ENCODE peak calls at places on chromosomes 2 and 18, in six cellular contexts. I is Kasumi-1, O is psoas muscle, Z is NCI-H1694 treated with DMSO at 0.1 percent for 48 hours, N is OCI-M1, B is T follicular helper cell. E is an unnamed sample.
A peak's percentile ranks its signal among the peaks of the same experiment; 100 is the strongest.

GRCh38 chr2:220451438-220451837 is 824.0 kb downstream of the SLC4A3 start:
- DNase-seq in I (no peak), O (no peak), Z (no peak), N (no peak), B (no peak), E (no peak)

GRCh38 chr18:60739212-60739611 is 366.6 kb upstream of the MC4R start:
- DNase-seq in I (no peak), O (no peak), Z (no peak), N (no peak), B (no peak), E (peak; percentile 55)

GRCh38 chr2:67994716-67995115 is 68.1 kb downstream of the C1D start:
- DNase-seq in I (no peak), O (no peak), Z (no peak), N (no peak), B (no peak), E (no peak)

GRCh38 chr2:211879323-211879722 is 659.3 kb downstream of the ERBB4 start:
- DNase-seq in I (no peak), O (no peak), Z (no peak), N (peak; percentile 36), B (no peak), E (no peak)

GRCh38 chr2:174868916-174869315 is 104.6 kb upstream of the CHRNA1 start:
- DNase-seq in I (no peak), O (no peak), Z (no peak), N (no peak), B (no peak), E (no peak)

GRCh38 chr2:182447843-182448242 is 21.0 kb upstream of the PDE1A start:
- DNase-seq in I (no peak), O (no peak), Z (no peak), N (no peak), B (no peak), E (no peak)

GRCh38 chr2:144402282-144402681 is 117.6 kb downstream of the ZEB2 start:
- DNase-seq in I (no peak), O (no peak), Z (peak; percentile 97), N (no peak), B (no peak), E (no peak)

GRCh38 chr2:152822669-152823068 is 104.2 kb downstream of the ARL6IP6 start:
- DNase-seq in I (no peak), O (no peak), Z (no peak), N (peak; percentile 13), B (no peak), E (no peak)

GRCh38 chr2:101356486-101356885 is 30.8 kb downstream of the CREG2 start:
- DNase-seq in I (no peak), O (no peak), Z (no peak), N (no peak), B (no peak), E (no peak)

GRCh38 chr2:164000171-164000570 is 264.4 kb upstream of the FIGN start:
- DNase-seq in I (no peak), O (no peak), Z (no peak), N (no peak), B (no peak), E (no peak)

GRCh38 chr2:20522311-20522710 is 75.4 kb downstream of the RHOB start:
- DNase-seq in I (no peak), O (no peak), Z (no peak), N (no peak), B (no peak), E (no peak)

GRCh38 chr2:216651370-216651881 is 18.2 kb downstream of the IGFBP2 start:
- DNase-seq in I (no peak), O (no peak), Z (no peak), N (peak; percentile 27), B (no peak), E (no peak)

GRCh38 chr2:102971661-102972060 is 209.8 kb downstream of the TMEM182 start:
- DNase-seq in I (no peak), O (no peak), Z (no peak), N (no peak), B (no peak), E (no peak)

GRCh38 chr18:60693426-60693825 is 320.9 kb upstream of the MC4R start:
- DNase-seq in I (no peak), O (no peak), Z (no peak), N (no peak), B (no peak), E (no peak)

GRCh38 chr2:119230630-119231185 is 7.1 kb downstream of the STEAP3 start:
- DNase-seq in I (peak; percentile 41), O (peak; percentile 56), Z (no peak), N (no peak), B (no peak), E (no peak)

GRCh38 chr2:142980246-142981068 is 103.0 kb downstream of the KYNU start:
- DNase-seq in I (peak; percentile 80), O (no peak), Z (peak; percentile 78), N (peak; percentile 72), B (no peak), E (no peak)

GRCh38 chr18:44473394-44474066 is 207.2 kb upstream of the SETBP1 start:
- DNase-seq in I (no peak), O (no peak), Z (no peak), N (no peak), B (no peak), E (no peak)

GRCh38 chr18:27627927-27628326 is 442.8 kb upstream of the CHST9 start:
- DNase-seq in I (no peak), O (no peak), Z (no peak), N (peak; percentile 35), B (no peak), E (no peak)